ENCODE peak calls at places on chromosomes 6 and 20, in five cellular contexts. X is GM13977; Z is activated naive CD8-positive, alpha-beta T cell treated with anti-CD3 and anti-CD28 coated beads, Interleukin-2, amount 50 U/mL, for 16 hours; I is heart left ventricle; N is astrocyte of the spinal cord. J is an unnamed sample.

GRCh38 chr20:50308166-50308512 is 117.5 kb downstream of the CEBPB start:
- DNase-seq in X (no peak), Z (no peak), I (no peak), N (no peak), J (no peak)

GRCh38 chr6:135647521-135647920 is 150.0 kb upstream of the AHI1 start:
- DNase-seq in X (no peak), Z (no peak), I (no peak), N (no peak), J (no peak)

GRCh38 chr6:33621396-33622388 is 570 bp downstream of the ITPR3 start:
- DNase-seq in X (peak; percentile 66), Z (no peak), I (peak; percentile 68), N (no peak), J (peak; percentile 58)

GRCh38 chr20:61803416-61803902 is 262.2 kb downstream of the TAF4 start:
- DNase-seq in X (no peak), Z (no peak), I (no peak), N (peak; percentile 7), J (no peak)

GRCh38 chr20:44990425-44990824 is 24.1 kb downstream of the STK4 start:
- DNase-seq in X (no peak), Z (peak; percentile 24), I (no peak), N (peak; percentile 5), J (no peak)

GRCh38 chr6:4055420-4056041 is 23.4 kb downstream of the FAM217A start:
- DNase-seq in X (no peak), Z (no peak), I (no peak), N (peak; percentile 74), J (peak; percentile 90)

GRCh38 chr6:157170535-157170934 is 152.8 kb downstream of the TMEM242 start:
- DNase-seq in X (no peak), Z (no peak), I (no peak), N (no peak), J (no peak)

GRCh38 chr6:44538841-44539240 is 151.3 kb downstream of the CDC5L start:
- DNase-seq in X (no peak), Z (no peak), I (no peak), N (no peak), J (no peak)

GRCh38 chr6:43089874-43090556 is 13.9 kb downstream of the PTK7 start:
- DNase-seq in X (no peak), Z (no peak), I (no peak), N (no peak), J (no peak)

GRCh38 chr6:12709116-12709515 is 7.5 kb upstream of the PHACTR1 start:
- DNase-seq in X (no peak), Z (no peak), I (no peak), N (peak; percentile 48), J (peak; percentile 75)

GRCh38 chr6:44451803-44452690 is 64.5 kb downstream of the CDC5L start:
- DNase-seq in X (no peak), Z (no peak), I (no peak), N (peak; percentile 45), J (no peak)

GRCh38 chr6:74925683-74926082 is 280.2 kb downstream of the COL12A1 start:
- DNase-seq in X (no peak), Z (no peak), I (no peak), N (no peak), J (no peak)

GRCh38 chr6:113428702-113429101 is 428.4 kb upstream of the MARCKS start:
- DNase-seq in X (no peak), Z (no peak), I (no peak), N (no peak), J (no peak)

GRCh38 chr20:33825340-33826269 is 14.5 kb downstream of the CHMP4B start:
- DNase-seq in X (no peak), Z (no peak), I (no peak), N (no peak), J (no peak)

GRCh38 chr6:25903467-25904099 is 26.9 kb downstream of the SLC17A2 start:
- DNase-seq in X (no peak), Z (no peak), I (no peak), N (no peak), J (no peak)

GRCh38 chr6:30325873-30326445 is 768 bp upstream of the TRIM39 start:
- DNase-seq in X (peak; percentile 80), Z (peak; percentile 43), I (no peak), N (no peak), J (peak; percentile 26)

GRCh38 chr6:131966443-131966842 is 15.3 kb upstream of the CCN2 start:
- DNase-seq in X (no peak), Z (no peak), I (no peak), N (peak; percentile 91), J (peak; percentile 93)

GRCh38 chr20:35283441-35284266 is 918 bp downstream of the EIF6 start:
- DNase-seq in X (no peak), Z (no peak), I (no peak), N (no peak), J (no peak)

GRCh38 chr20:32418376-32418775 is 60.2 kb downstream of the ASXL1 start:
- DNase-seq in X (no peak), Z (no peak), I (no peak), N (no peak), J (no peak)

GRCh38 chr6:91633374-91634184 is 1046.7 kb upstream of the MAP3K7 start:
- DNase-seq in X (no peak), Z (no peak), I (no peak), N (no peak), J (no peak)

GRCh38 chr6:51865176-51865575 is 222.2 kb downstream of the PKHD1 start:
- DNase-seq in X (no peak), Z (no peak), I (no peak), N (no peak), J (no peak)

GRCh38 chr20:48467622-48468021 is 360.2 kb downstream of the PREX1 start:
- DNase-seq in X (peak; percentile 53), Z (no peak), I (no peak), N (no peak), J (no peak)

J was measured in HCEC 1CT.